ENCODE peak calls at places on chromosomes 2 and 18, in four cellular contexts. P is cardiac fibroblast, G is retinal pigment epithelial cell, A is PC-9. V is an unnamed sample.

GRCh38 chr2:179613701-179614100 is 247.7 kb downstream of the ZNF385B start:
- DNase-seq in P (peak; percentile 31), A (peak; percentile 62), G (no peak), V (peak; percentile 15)

GRCh38 chr2:215594766-215595165 is 158.9 kb upstream of the FN1 start:
- DNase-seq in G (no peak), P (peak; percentile 73), A (no peak), V (peak; percentile 56)

GRCh38 chr2:145561152-145561551 is 1041.2 kb upstream of the ZEB2 start:
- DNase-seq in G (no peak), P (no peak), A (no peak), V (no peak)

GRCh38 chr2:210756821-210757220 is 200.4 kb downstream of the CPS1 start:
- DNase-seq in A (no peak), G (no peak), P (peak; percentile 1), V (no peak)

GRCh38 chr2:66555511-66556324 is 120.8 kb downstream of the MEIS1 start:
- DNase-seq in A (no peak), P (peak; percentile 58), G (no peak), V (no peak)

GRCh38 chr2:124258481-124258880 is 233.4 kb downstream of the CNTNAP5 start:
- DNase-seq in A (no peak), P (peak; percentile 95), G (no peak), V (peak; percentile 8)

GRCh38 chr2:240912878-240913809 is 7.0 kb downstream of the CROCC2 start:
- DNase-seq in P (peak; percentile 24), G (no peak), A (no peak), V (peak; percentile 44)

GRCh38 chr2:212940816-212941215 is 210.6 kb downstream of the IKZF2 start:
- DNase-seq in G (peak; percentile 94), A (peak; percentile 64), P (peak; percentile 34), V (no peak)

GRCh38 chr2:95392730-95393455 is 9.6 kb upstream of the FAHD2A start:
- DNase-seq in G (no peak), P (no peak), A (no peak), V (no peak)

GRCh38 chr2:133110201-133110600 is 440.2 kb upstream of the LYPD1 start:
- DNase-seq in A (no peak), P (no peak), G (no peak), V (no peak)

GRCh38 chr2:166230024-166230723 is 102.4 kb upstream of the SCN1A start:
- DNase-seq in A (peak; percentile 9), P (peak; percentile 76), G (no peak), V (no peak)

GRCh38 chr2:226131299-226131784 is 668.3 kb downstream of the IRS1 start:
- DNase-seq in P (peak; percentile 22), G (no peak), A (peak; percentile 65), V (no peak)

GRCh38 chr2:235807347-235807746 is 313.5 kb downstream of the AGAP1 start:
- DNase-seq in P (no peak), A (no peak), G (no peak), V (no peak)

GRCh38 chr2:161576421-161576820 is 47.8 kb upstream of the SLC4A10 start:
- DNase-seq in P (peak; percentile 5), G (no peak), A (no peak), V (no peak)

GRCh38 chr18:34787931-34788532 is 77.9 kb downstream of the DTNA start:
- DNase-seq in P (peak; percentile 83), A (no peak), G (no peak), V (no peak)

GRCh38 chr18:57666818-57667497 is 45.3 kb upstream of the NARS1 start:
- DNase-seq in G (no peak), P (peak; percentile 83), A (no peak), V (no peak)

GRCh38 chr2:203891474-203891873 is 23.9 kb downstream of the CTLA4 start:
- DNase-seq in G (no peak), P (peak; percentile 55), A (no peak), V (no peak)

GRCh38 chr2:142299021-142299420 is 168.2 kb upstream of the LRP1B start:
- DNase-seq in A (no peak), G (no peak), P (no peak), V (no peak)

GRCh38 chr18:24741961-24742738 is 281.7 kb downstream of the HRH4 start:
- DNase-seq in G (no peak), P (peak; percentile 34), A (no peak), V (no peak)

GRCh38 chr2:69985684-69986083 is 24.3 kb upstream of the ASPRV1 start:
- DNase-seq in A (no peak), G (no peak), P (peak; percentile 41), V (no peak)

GRCh38 chr18:60189840-60190239 is 182.7 kb downstream of the MC4R start:
- DNase-seq in G (no peak), A (no peak), P (no peak), V (no peak)

GRCh38 chr18:46891742-46892214 is 25.5 kb downstream of the PIAS2 start:
- DNase-seq in G (no peak), A (no peak), P (no peak), V (no peak)

GRCh38 chr2:117763806-117764205 is 50.7 kb upstream of the DDX18 start:
- DNase-seq in G (peak; percentile 42), P (no peak), A (no peak), V (peak; percentile 49)

GRCh38 chr2:11376071-11376470 is 31.6 kb upstream of the ROCK2 start:
- DNase-seq in G (no peak), A (no peak), P (no peak), V (no peak)

GRCh38 chr2:165016772-165017411 is 61.6 kb upstream of the SLC38A11 start:
- DNase-seq in A (peak; percentile 4), P (peak; percentile 70), G (no peak), V (peak; percentile 48)

GRCh38 chr2:221484761-221485499 is 87.2 kb downstream of the EPHA4 start:
- DNase-seq in A (no peak), P (no peak), G (no peak), V (no peak)

GRCh38 chr2:207766697-207767460 is 2.8 kb downstream of the FZD5 start:
- DNase-seq in A (no peak), P (no peak), G (no peak), V (no peak)

GRCh38 chr2:215772003-215772402 is 241.3 kb downstream of the MREG start:
- DNase-seq in A (no peak), P (peak; percentile 79), G (no peak), V (no peak)

DNA sequence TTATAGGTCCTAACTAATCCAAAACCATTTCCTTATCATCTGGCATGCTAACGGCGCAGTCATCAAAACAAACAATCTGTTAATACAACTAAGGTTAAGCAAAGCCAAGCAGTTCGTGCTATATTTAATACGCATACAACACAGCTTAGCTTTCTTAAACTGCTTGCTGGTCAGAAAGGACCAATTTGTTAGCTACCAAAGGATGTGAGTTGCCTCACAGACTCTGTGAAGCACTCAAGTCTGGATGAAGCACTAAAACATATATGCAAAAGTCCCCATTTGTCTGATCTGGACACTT is 66.9 kb downstream of the ZEB2 start:
- DNase-seq in P (peak; percentile 64), A (no peak), G (no peak), V (no peak)
- H3K4me3 ChIP-seq in P (peak overlapping the region; percentile 28), A (no peak overlapping the region), G (peak overlapping the region; percentile 38), V (no peak overlapping the region)

GRCh38 chr2:85356186-85356585 is 1.6 kb downstream of the ELMOD3 start:
- DNase-seq in G (no peak), P (no peak), A (no peak), V (no peak)

GRCh38 chr2:85355521-85355920 is 952 bp downstream of the ELMOD3 start:
- DNase-seq in G (no peak), A (no peak), P (peak; percentile 21), V (no peak)

GRCh38 chr2:85354286-85355072 is at the start of the genes ELMOD3 and RETSAT:
- DNase-seq in P (peak; percentile 100), G (peak; percentile 98), A (peak; percentile 96), V (peak; percentile 99)

GRCh38 chr2:85355073-85355410 is 473 bp downstream of the ELMOD3 start:
- DNase-seq in A (no peak), G (no peak), P (peak; percentile 19), V (no peak)

GRCh38 chr2:85357736-85358135 is 3.2 kb downstream of the ELMOD3 start:
- DNase-seq in G (no peak), P (no peak), A (no peak), V (no peak)
- H3K4me3 ChIP-seq in G (no peak overlapping the region), P (no peak overlapping the region), A (no peak overlapping the region), V (no peak overlapping the region)

DNA sequence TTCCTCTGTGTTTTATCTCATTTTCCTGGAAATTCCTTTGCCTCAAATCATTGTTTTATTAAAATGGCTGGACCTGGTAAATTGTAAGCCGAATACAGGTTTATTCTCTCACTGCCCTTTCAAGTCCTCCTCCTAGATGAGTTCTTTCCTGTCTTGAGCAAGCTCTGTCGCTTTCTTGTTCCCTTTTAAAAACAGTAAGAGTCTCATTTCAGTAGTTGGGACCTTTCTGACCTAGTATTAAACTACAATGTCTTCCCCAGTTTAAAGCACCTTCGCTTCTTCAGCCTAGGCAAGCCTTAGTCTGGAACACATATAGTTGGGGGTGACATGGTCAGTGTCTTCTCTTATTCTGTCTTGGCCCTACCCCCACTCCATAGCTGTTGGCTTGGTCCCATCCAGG is 40.9 kb upstream of the SP140L start:
- DNase-seq in A (no peak), G (no peak), P (no peak), V (no peak)
- H3K4me3 ChIP-seq in A (no peak overlapping the region), G (no peak overlapping the region), P (no peak overlapping the region), V (no peak overlapping the region)

GRCh38 chr2:231521-232185 is 32.2 kb downstream of the SH3YL1 start:
- DNase-seq in A (no peak), G (no peak), P (no peak), V (no peak)

GRCh38 chr2:233034-233433 is 30.8 kb downstream of the SH3YL1 start:
- DNase-seq in A (no peak), G (no peak), P (no peak), V (no peak)

GRCh38 chr2:236993-237539 is 26.8 kb downstream of the SH3YL1 start:
- DNase-seq in A (no peak), P (no peak), G (no peak), V (no peak)

GRCh38 chr2:237861-238260 is 26.0 kb downstream of the SH3YL1 start:
- DNase-seq in A (no peak), P (no peak), G (no peak), V (no peak)

DNA sequence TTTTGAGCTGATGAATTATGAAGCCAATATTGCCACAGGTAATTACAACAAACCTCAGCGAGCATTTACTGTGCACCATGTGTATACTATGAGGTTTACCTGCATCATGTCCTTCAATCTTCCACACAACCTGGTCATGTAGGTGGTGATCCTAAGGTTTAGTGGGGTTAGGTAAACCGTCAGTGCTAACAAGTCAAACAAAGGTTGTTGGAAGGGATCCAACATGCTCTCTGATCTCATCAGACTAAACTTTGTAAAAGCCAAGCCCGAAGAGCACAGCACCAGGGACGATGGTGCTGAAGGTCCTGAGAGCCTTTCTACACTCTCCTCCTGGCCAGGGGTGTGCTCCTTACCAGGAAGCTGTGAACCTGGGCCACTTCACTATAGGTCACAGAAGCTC is 29.4 kb downstream of the SH3YL1 start:
- DNase-seq in G (no peak), P (no peak), A (no peak), V (no peak)
- H3K4me3 ChIP-seq in G (no peak overlapping the region), P (no peak overlapping the region), A (no peak overlapping the region), V (no peak overlapping the region)

V was measured in MG63.